ENCODE peak calls at places on chromosomes 1 and 21, in seven cellular contexts. T is foreskin fibroblast, Z is body of pancreas, A is transverse colon, D is omental fat pad, O is GM12865, Q is neural crest cell. J is an unnamed sample.

GRCh38 chr1:210233495-210234253 is 1.1 kb downstream of the SERTAD4 start:
- DNase-seq in A (peak), Z (peak), D (no peak), T (peak), O (no peak), Q (peak), J (peak)

GRCh38 chr1:4171480-4172450 is 271.7 kb upstream of the C1orf174 start:
- DNase-seq in Q (no peak), T (no peak), O (no peak), Z (no peak), D (no peak), A (no peak), J (no peak)

GRCh38 chr1:234928642-234929041 is 200.0 kb downstream of the TOMM20 start:
- DNase-seq in T (no peak), A (no peak), Q (no peak), D (no peak), O (no peak), Z (no peak), J (no peak)

GRCh38 chr1:54969879-54970278 is 10.5 kb upstream of the TMEM61 start:
- DNase-seq in D (no peak), T (no peak), A (no peak), Q (no peak), O (no peak), Z (no peak), J (no peak)

GRCh38 chr1:235313262-235313661 is 14.7 kb downstream of the ARID4B start:
- DNase-seq in A (no peak), O (no peak), T (no peak), Q (no peak), D (no peak), Z (no peak), J (no peak)

GRCh38 chr1:182588460-182589396 is at the start of gene RNASEL:
- DNase-seq in D (peak), A (peak), Z (peak), T (peak), O (peak), Q (peak), J (peak)

GRCh38 chr1:9784508-9785133 is 39.1 kb downstream of the CLSTN1 start:
- DNase-seq in T (peak), Z (peak), O (peak), D (no peak), Q (peak), A (peak), J (peak)

GRCh38 chr1:47725000-47725731 is 272.0 kb downstream of the TRABD2B start:
- DNase-seq in T (no peak), Z (peak), O (no peak), D (no peak), A (no peak), Q (peak), J (peak)

GRCh38 chr1:218499021-218499691 is 154.0 kb downstream of the TGFB2 start:
- DNase-seq in D (no peak), Q (no peak), A (no peak), O (no peak), T (peak), Z (no peak), J (peak)

GRCh38 chr1:35461966-35462651 is 95.1 kb downstream of the KIAA0319L start:
- DNase-seq in O (peak), T (no peak), Q (no peak), D (no peak), Z (no peak), A (no peak), J (no peak)

GRCh38 chr1:208058212-208059155 is 147.6 kb upstream of the CD34 start:
- DNase-seq in Z (no peak), Q (no peak), T (no peak), A (no peak), D (no peak), O (no peak), J (peak)

GRCh38 chr1:109466440-109467300 is at the start of gene SYPL2:
- DNase-seq in Q (peak), O (no peak), D (no peak), Z (peak), T (no peak), A (peak), J (peak)

GRCh38 chr1:46341222-46342083 is 846 bp downstream of the NSUN4 start:
- DNase-seq in Q (no peak), A (no peak), Z (no peak), T (no peak), D (no peak), O (no peak), J (no peak)

GRCh38 chr1:109713636-109714035 is 1.6 kb downstream of the GSTM5 start:
- DNase-seq in O (no peak), D (no peak), Z (no peak), Q (no peak), A (no peak), T (no peak), J (no peak)

GRCh38 chr1:183394435-183394834 is 23.7 kb downstream of the NMNAT2 start:
- DNase-seq in A (no peak), Z (no peak), Q (no peak), D (no peak), T (no peak), O (no peak), J (no peak)

GRCh38 chr1:5779608-5780323 is 212.5 kb downstream of the NPHP4 start:
- DNase-seq in T (no peak), Q (no peak), Z (no peak), D (no peak), A (no peak), O (no peak), J (no peak)

GRCh38 chr1:226061793-226062557 is 541 bp upstream of the H3-3A start:
- DNase-seq in A (peak), T (peak), D (no peak), Z (peak), O (no peak), Q (peak), J (peak)

GRCh38 chr1:241063281-241063680 is 293.7 kb downstream of the RGS7 start:
- DNase-seq in O (no peak), A (no peak), Z (no peak), D (no peak), Q (no peak), T (no peak), J (no peak)

GRCh38 chr1:238647877-238648276 is 738.5 kb upstream of the CHRM3 start:
- DNase-seq in T (peak), Q (no peak), Z (no peak), A (no peak), D (no peak), O (no peak), J (peak)

GRCh38 chr1:17046043-17046657 is 7.7 kb downstream of the SDHB start:
- DNase-seq in Q (no peak), O (peak), T (peak), D (no peak), A (no peak), Z (no peak), J (peak)

GRCh38 chr1:43711049-43711448 is 3.7 kb downstream of the ST3GAL3 start:
- DNase-seq in T (peak), Q (no peak), D (no peak), Z (no peak), O (no peak), A (no peak), J (peak)

GRCh38 chr1:206729507-206729906 is 41.1 kb upstream of the IL19 start:
- DNase-seq in T (no peak), Z (no peak), A (no peak), Q (no peak), D (no peak), O (no peak), J (no peak)

GRCh38 chr1:23533288-23534130 is 2.5 kb upstream of the E2F2 start:
- DNase-seq in Z (no peak), O (peak), D (no peak), A (no peak), Q (no peak), T (no peak), J (no peak)

GRCh38 chr1:247212012-247212411 is 40.2 kb upstream of the ZNF124 start:
- DNase-seq in Z (no peak), T (no peak), A (peak), O (peak), Q (no peak), D (no peak), J (peak)

GRCh38 chr1:216887032-216887431 is 163.8 kb upstream of the ESRRG start:
- DNase-seq in D (no peak), Q (no peak), A (no peak), O (no peak), T (no peak), Z (no peak), J (no peak)

GRCh38 chr1:205983925-205984725 is 19.1 kb downstream of the RAB7B start:
- DNase-seq in Z (peak), D (no peak), A (peak), Q (peak), O (peak), T (peak), J (peak)

GRCh38 chr1:242546849-242547724 is 22.6 kb upstream of the PLD5 start:
- DNase-seq in O (no peak), D (no peak), Z (no peak), A (no peak), T (no peak), Q (no peak), J (no peak)

GRCh38 chr1:23466423-23466989 is 17.5 kb downstream of the ASAP3 start:
- DNase-seq in T (no peak), A (no peak), D (no peak), Q (no peak), O (no peak), Z (no peak), J (no peak)

GRCh38 chr1:31401241-31401640 is 11.8 kb upstream of the SERINC2 start:
- DNase-seq in Z (no peak), T (no peak), Q (no peak), D (no peak), O (no peak), A (no peak), J (peak)

GRCh38 chr1:2406451-2407041 is 5.8 kb downstream of the PEX10 start:
- DNase-seq in Z (no peak), A (no peak), Q (no peak), D (no peak), O (no peak), T (no peak), J (no peak)

GRCh38 chr1:156524481-156524869 is 23.9 kb upstream of the MEF2D start:
- DNase-seq in D (no peak), Q (no peak), T (no peak), A (no peak), O (peak), Z (no peak), J (no peak)

GRCh38 chr1:92169161-92169560 is 48.6 kb upstream of the C1orf146 start:
- DNase-seq in A (no peak), Z (no peak), D (no peak), Q (no peak), O (no peak), T (no peak), J (no peak)

GRCh38 chr1:185308126-185308525 is 8.9 kb downstream of the IVNS1ABP start:
- DNase-seq in A (no peak), O (no peak), D (no peak), Q (no peak), T (no peak), Z (no peak), J (no peak)

GRCh38 chr1:115877511-115877910 is 36.6 kb upstream of the NHLH2 start:
- DNase-seq in T (no peak), Z (no peak), D (no peak), A (no peak), Q (no peak), O (peak), J (peak)

GRCh38 chr1:83692524-83693336 is 306.2 kb downstream of the TTLL7 start:
- DNase-seq in O (peak), Q (peak), T (peak), A (no peak), Z (peak), D (no peak), J (peak)

GRCh38 chr1:32627596-32628162 is 22.7 kb downstream of the ZBTB8OS start:
- DNase-seq in Z (no peak), Q (no peak), D (no peak), A (peak), T (no peak), O (peak), J (no peak)

GRCh38 chr1:46180082-46180616 is 3.9 kb upstream of the P3R3URF start:
- DNase-seq in A (peak), Q (no peak), D (no peak), Z (peak), T (no peak), O (peak), J (no peak)

GRCh38 chr1:198167436-198167934 is 10.7 kb downstream of the NEK7 start:
- DNase-seq in O (peak), Q (no peak), T (no peak), Z (no peak), D (no peak), A (no peak), J (peak)

GRCh38 chr21:26070822-26071425 is 99.6 kb downstream of the APP start:
- DNase-seq in Q (no peak), Z (no peak), D (no peak), A (peak), T (peak), O (peak), J (peak)

GRCh38 chr1:112674440-112674985 is at the start of gene MOV10:
- DNase-seq in Z (peak), O (peak), A (peak), Q (peak), T (peak), D (no peak), J (peak)

GRCh38 chr1:170669036-170669435 is 5.1 kb downstream of the PRRX1 start:
- DNase-seq in T (no peak), Q (no peak), O (no peak), A (no peak), D (no peak), Z (no peak), J (no peak)
- TF ChIP-seq CTCF in T (no peak), Q (no peak), O (no peak), A (no peak), D (no peak), Z (no peak), J (no peak)

GRCh38 chr1:193799948-193800690 is 613.7 kb upstream of the B3GALT2 start:
- DNase-seq in T (no peak), D (no peak), Z (no peak), Q (no peak), A (no peak), O (no peak), J (no peak)
- TF ChIP-seq CTCF in T (no peak), D (no peak), Z (no peak), Q (no peak), A (no peak), O (no peak), J (no peak)

DNA sequence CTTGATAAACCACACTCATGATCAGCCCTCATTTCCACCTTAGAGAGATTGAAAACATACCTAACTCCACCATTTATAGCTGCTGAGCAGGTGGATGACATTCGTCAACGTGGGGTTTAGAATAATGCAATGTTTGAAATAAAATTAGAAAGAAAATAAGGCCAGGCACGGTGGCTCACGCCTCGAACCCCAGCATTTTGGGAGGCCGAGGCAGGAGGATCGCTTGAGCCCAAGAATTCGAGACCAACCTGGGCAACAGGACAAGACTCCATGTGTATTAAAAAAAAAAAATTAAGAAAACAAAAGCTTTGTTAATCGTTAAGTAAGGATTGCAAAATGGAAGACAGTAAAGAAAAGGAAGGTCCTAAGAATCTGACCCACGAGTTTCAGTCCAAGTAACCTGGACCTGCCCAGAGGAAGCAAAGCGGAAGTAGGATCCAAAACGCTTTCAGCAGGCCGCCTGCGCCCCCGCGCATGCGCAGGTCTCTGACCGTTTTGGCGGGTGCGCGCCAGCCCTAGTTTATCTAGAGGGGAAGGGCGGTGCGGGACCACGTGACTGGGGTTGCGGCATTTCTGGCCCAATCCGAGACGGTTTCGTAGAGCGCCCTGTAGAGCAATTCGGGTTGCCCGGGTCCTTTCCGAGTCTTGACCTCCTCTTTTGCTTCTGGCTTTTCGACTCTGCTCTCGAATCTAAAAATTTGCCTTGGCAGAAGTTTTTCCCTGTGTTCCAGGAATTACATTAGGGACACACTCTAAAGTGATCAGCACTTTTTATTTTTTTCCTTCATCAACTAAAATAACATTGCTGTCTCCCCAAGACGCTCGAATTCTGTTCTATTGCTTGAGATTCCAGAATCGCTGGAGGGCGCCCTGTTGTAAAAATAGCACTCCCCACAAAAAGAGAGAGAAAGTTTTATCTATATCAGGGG is 22.5 kb downstream of the ANP32E start:
- DNase-seq in Z (peak), O (peak), T (peak), Q (peak), D (peak), A (peak), J (peak)
- TF ChIP-seq CTCF in Z (peak), O (no peak), T (peak), Q (peak), D (no peak), A (peak), J (peak)

DNA sequence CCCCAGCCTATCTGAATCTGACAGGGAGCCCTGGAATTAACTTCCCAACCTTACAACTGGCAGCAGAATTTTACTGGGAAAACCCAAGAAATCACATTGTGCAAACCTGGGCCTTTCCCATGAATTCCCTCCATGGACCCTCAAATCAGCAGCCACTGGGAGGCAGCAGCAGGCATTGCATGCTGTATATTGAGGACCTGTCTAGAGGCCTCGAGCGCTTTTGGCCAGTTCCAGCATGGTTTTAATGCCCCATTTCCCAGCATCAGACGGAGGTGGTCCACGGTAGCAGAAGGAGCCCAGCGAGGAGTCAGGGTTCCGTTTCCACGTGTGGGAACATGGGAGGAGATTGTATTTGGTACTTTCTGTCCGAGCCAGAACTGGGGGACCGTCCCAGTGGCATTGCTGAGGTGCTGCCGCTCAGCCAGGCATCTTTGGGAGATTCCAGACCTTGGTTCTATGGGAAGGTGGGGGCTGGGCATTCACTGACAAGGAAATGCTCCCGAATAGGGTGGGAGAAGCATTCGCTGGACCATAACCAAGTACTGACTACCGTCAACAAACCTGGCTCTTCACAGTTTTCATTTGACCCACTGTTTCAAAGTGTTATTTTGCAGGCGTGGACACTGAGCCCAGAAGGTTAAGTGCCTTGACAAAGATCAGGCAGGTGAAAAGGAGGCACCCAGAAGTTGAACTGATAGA is 15.9 kb downstream of the BMP8A start:
- DNase-seq in A (no peak), T (no peak), Q (no peak), Z (no peak), D (no peak), O (no peak), J (peak)
- TF ChIP-seq CTCF in A (no peak), T (peak), Q (peak), Z (no peak), D (no peak), O (no peak), J (peak)

DNA sequence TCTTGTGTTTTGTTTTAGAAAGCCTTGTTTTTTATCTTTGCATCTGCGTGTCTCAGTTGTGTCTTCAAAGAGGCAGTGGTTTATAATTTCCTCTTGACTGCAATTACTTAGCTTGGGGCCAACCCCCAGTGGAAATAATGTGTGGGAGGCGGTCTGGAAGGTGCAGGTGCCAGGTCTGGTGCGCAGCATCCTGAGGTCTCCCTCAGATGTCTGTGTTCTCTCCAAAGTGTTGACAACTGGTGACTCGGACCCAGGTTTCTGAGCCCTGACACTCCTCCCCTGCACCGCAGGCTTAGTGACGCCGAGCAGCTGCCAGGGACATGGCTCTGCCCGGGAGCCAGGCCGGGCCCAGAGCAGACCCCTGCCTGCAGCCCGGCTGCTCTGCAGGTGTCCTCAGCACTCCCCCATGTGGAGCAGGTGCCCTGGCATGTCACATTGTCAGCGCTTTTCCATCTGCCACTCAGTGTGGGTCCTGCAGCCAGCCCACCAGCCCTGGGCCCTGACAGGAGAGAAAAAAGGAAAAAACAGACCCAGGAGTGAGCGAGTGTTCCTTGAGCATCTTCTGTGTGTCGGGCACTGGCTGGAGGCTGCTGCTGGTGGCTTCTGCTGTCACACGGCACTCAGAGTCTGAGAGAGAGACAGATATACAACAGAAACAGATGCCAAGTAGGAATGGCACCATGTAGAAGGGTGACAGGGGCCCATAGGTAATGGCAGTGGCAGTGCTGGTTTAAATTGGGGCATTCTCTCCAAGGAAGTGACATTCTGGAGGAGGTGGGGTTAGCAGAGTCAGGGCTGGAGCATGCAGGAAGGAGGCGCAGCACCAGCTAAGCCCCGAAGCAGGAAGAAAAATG is 24.8 kb upstream of the SELENON start:
- DNase-seq in O (peak), Z (no peak), Q (no peak), D (no peak), T (no peak), A (peak), J (no peak)
- TF ChIP-seq CTCF in O (no peak), Z (no peak), Q (no peak), D (no peak), T (no peak), A (no peak), J (no peak)